ENCODE peak calls at places on chromosomes 13 and 19, in five cellular contexts. X is hypothalamus; K is effector memory CD4-positive, alpha-beta T cell; E is frontal cortex; L is stimulated activated CD4-positive, alpha-beta T cell treated with anti-CD3 and anti-CD28 coated beads, Interleukin-1b, Interleukin-23, amount 100 ng/mL, for 1 hour. I is an unnamed sample.

GRCh38 chr19:1429750-1430149 is 8.4 kb upstream of the RPS15 start:
- DNase-seq in K (no peak), L (no peak), E (no peak), X (no peak), I (no peak)

GRCh38 chr13:44764334-44764733 is 188.2 kb upstream of the TSC22D1 start:
- DNase-seq in K (no peak), E (no peak), L (no peak), X (no peak), I (no peak)

GRCh38 chr13:45511310-45512147 is 46.8 kb downstream of the COG3 start:
- DNase-seq in K (peak), X (no peak), L (no peak), E (peak), I (no peak)

GRCh38 chr13:111952814-111953213 is 114.1 kb upstream of the SOX1 start:
- DNase-seq in X (no peak), K (no peak), E (no peak), L (no peak), I (no peak)

GRCh38 chr13:33158830-33159229 is 126.7 kb downstream of the STARD13 start:
- DNase-seq in K (no peak), E (no peak), X (no peak), L (no peak), I (no peak)

GRCh38 chr19:35136231-35136630 is 1.4 kb upstream of the LGI4 start:
- DNase-seq in X (no peak), L (no peak), K (no peak), E (no peak), I (no peak)

GRCh38 chr19:12792048-12792852 is 964 bp downstream of the JUNB start:
- DNase-seq in K (peak), X (peak), L (peak), E (peak), I (peak)

GRCh38 chr19:35347171-35347929 is at the start of gene FFAR1:
- DNase-seq in L (no peak), E (no peak), X (no peak), K (peak), I (peak)

GRCh38 chr13:114281351-114282142 is at the start of gene UPF3A:
- DNase-seq in K (peak), E (peak), X (peak), L (peak), I (peak)

GRCh38 chr19:5062799-5063198 is 93.9 kb downstream of the KDM4B start:
- DNase-seq in L (no peak), K (no peak), X (no peak), E (no peak), I (no peak)

GRCh38 chr13:42474954-42475353 is 99.0 kb upstream of the TNFSF11 start:
- DNase-seq in L (no peak), E (no peak), K (no peak), X (no peak), I (no peak)

GRCh38 chr19:4456843-4457653 is 546 bp downstream of the UBXN6 start:
- DNase-seq in L (peak), X (peak), K (peak), E (peak), I (peak)

GRCh38 chr19:40136818-40137217 is 46.1 kb upstream of the ZNF780A start:
- DNase-seq in L (no peak), X (no peak), K (no peak), E (no peak), I (no peak)

GRCh38 chr13:24004971-24005370 is 107.7 kb upstream of the C1QTNF9B start:
- DNase-seq in E (no peak), X (no peak), L (no peak), K (no peak), I (no peak)

GRCh38 chr13:28469316-28469715 is 25.6 kb downstream of the FLT1 start:
- DNase-seq in E (no peak), K (no peak), L (no peak), X (no peak), I (no peak)

GRCh38 chr19:4597278-4597974 is 37.9 kb upstream of the SEMA6B start:
- DNase-seq in X (no peak), E (no peak), K (no peak), L (no peak), I (peak)

GRCh38 chr13:98033277-98034247 is 80.1 kb downstream of the IPO5 start:
- DNase-seq in X (peak), E (peak), L (no peak), K (no peak), I (no peak)

GRCh38 chr13:87671031-87671823 is at the start of gene SLITRK5:
- DNase-seq in E (peak), X (peak), K (no peak), L (peak), I (peak)

GRCh38 chr13:110298566-110299321 is 8.2 kb downstream of the COL4A1 start:
- DNase-seq in K (no peak), L (no peak), E (no peak), X (no peak), I (no peak)

GRCh38 chr13:38763446-38764381 is 76.8 kb downstream of the FREM2 start:
- DNase-seq in X (peak), E (peak), K (no peak), L (no peak), I (no peak)

GRCh38 chr13:112664501-112665203 is 25.2 kb upstream of the ATP11A start:
- DNase-seq in K (no peak), L (no peak), X (no peak), E (no peak), I (no peak)

GRCh38 chr13:76871332-76871945 is 14.8 kb downstream of the KCTD12 start:
- DNase-seq in L (no peak), E (no peak), X (no peak), K (no peak), I (no peak)

GRCh38 chr13:52782486-52783448 is 43.1 kb upstream of the CNMD start:
- DNase-seq in K (no peak), L (no peak), X (no peak), E (no peak), I (no peak)

GRCh38 chr13:98810746-98811145 is 58.3 kb upstream of the SLC15A1 start:
- DNase-seq in L (no peak), K (no peak), E (no peak), X (no peak), I (no peak)

GRCh38 chr19:43618921-43619261 is 538 bp downstream of the ZNF428 start:
- DNase-seq in L (no peak), K (no peak), X (peak), E (no peak), I (no peak)

GRCh38 chr13:37127706-37128241 is 22.3 kb upstream of the CSNK1A1L start:
- DNase-seq in X (no peak), L (no peak), K (no peak), E (peak), I (no peak)

GRCh38 chr19:10114651-10115391 is 3.3 kb downstream of the P2RY11 start:
- DNase-seq in L (no peak), K (no peak), E (no peak), X (no peak), I (no peak)

GRCh38 chr19:58059003-58059671 is at the start of gene ZNF135:
- DNase-seq in K (no peak), X (peak), L (peak), E (peak), I (no peak)

GRCh38 chr19:56294557-56294956 is 20.1 kb downstream of the ZSCAN5A start:
- DNase-seq in L (no peak), K (no peak), X (no peak), E (peak), I (no peak)

GRCh38 chr13:102697929-102698648 is 3.2 kb upstream of the METTL21C start:
- DNase-seq in X (no peak), K (no peak), L (no peak), E (no peak), I (no peak)

GRCh38 chr19:16175954-16176353 is 2.6 kb upstream of the CIB3 start:
- DNase-seq in L (no peak), X (no peak), E (no peak), K (no peak), I (no peak)

I was measured in activated T-helper 2 cell treated with anti-CD3 and anti-CD28 coated beads, Interferon-gamma antibody, Interleukin-2, Interleukin-4, amounts not matched to agents 10 μg/mL and 5 μg/mL and 100 μg/mL, durations not matched to agents 14 hours and 24 hours and 36 hours.